ENCODE peak calls at places on chromosomes 4 and X, in seven cellular contexts. One of them, this sample, is unnamed.
A peak's percentile ranks its signal among the peaks of the same experiment; 100 is the strongest.

GRCh38 chr4:164169591-164169990 is 584.3 kb upstream of the SMIM31 start:
- DNase-seq in AG09309: no peak
- DNase-seq in GM10248: no peak
- DNase-seq in fibroblast of the aortic adventitia: no peak
- DNase-seq in omental fat pad: no peak
- DNase-seq in DND-41: no peak
- DNase-seq in spleen: no peak
- DNase-seq in this sample: no peak

GRCh38 chrX:8738588-8739189 is 6.8 kb upstream of the ANOS1 start:
- DNase-seq in omental fat pad: no peak
- DNase-seq in GM10248: no peak
- DNase-seq in AG09309: no peak
- DNase-seq in fibroblast of the aortic adventitia: peak; percentile 18
- DNase-seq in spleen: no peak
- DNase-seq in DND-41: peak; percentile 24
- DNase-seq in this sample: peak; percentile 60

GRCh38 chrX:11481035-11481434 is 184.7 kb downstream of the ARHGAP6 start:
- DNase-seq in GM10248: no peak
- DNase-seq in omental fat pad: no peak
- DNase-seq in fibroblast of the aortic adventitia: peak; percentile 57
- DNase-seq in spleen: no peak
- DNase-seq in AG09309: no peak
- DNase-seq in DND-41: no peak
- DNase-seq in this sample: no peak

GRCh38 chr4:33369366-33369899 is 2649.3 kb downstream of the PCDH7 start:
- DNase-seq in spleen: no peak
- DNase-seq in DND-41: no peak
- DNase-seq in AG09309: peak; percentile 31
- DNase-seq in fibroblast of the aortic adventitia: peak; percentile 66
- DNase-seq in GM10248: no peak
- DNase-seq in omental fat pad: no peak
- DNase-seq in this sample: no peak

GRCh38 chr4:100240008-100240407 is 49.7 kb upstream of the DDIT4L start:
- DNase-seq in fibroblast of the aortic adventitia: peak; percentile 12
- DNase-seq in GM10248: no peak
- DNase-seq in omental fat pad: no peak
- DNase-seq in AG09309: no peak
- DNase-seq in DND-41: peak; percentile 40
- DNase-seq in spleen: no peak
- DNase-seq in this sample: no peak

GRCh38 chrX:150967786-150968185 is 15.3 kb upstream of the HMGB3 start:
- DNase-seq in AG09309: no peak
- DNase-seq in GM10248: no peak
- DNase-seq in omental fat pad: no peak
- DNase-seq in spleen: no peak
- DNase-seq in fibroblast of the aortic adventitia: no peak
- DNase-seq in DND-41: no peak
- DNase-seq in this sample: no peak

GRCh38 chr4:149371021-149371420 is 444.6 kb downstream of the IQCM start:
- DNase-seq in GM10248: peak; percentile 16
- DNase-seq in DND-41: no peak
- DNase-seq in fibroblast of the aortic adventitia: peak; percentile 78
- DNase-seq in AG09309: peak; percentile 53
- DNase-seq in omental fat pad: no peak
- DNase-seq in spleen: no peak
- DNase-seq in this sample: no peak

GRCh38 chr4:120132935-120133334 is 66.3 kb upstream of the MAD2L1 start:
- DNase-seq in spleen: no peak
- DNase-seq in omental fat pad: no peak
- DNase-seq in DND-41: no peak
- DNase-seq in fibroblast of the aortic adventitia: peak; percentile 6
- DNase-seq in GM10248: no peak
- DNase-seq in AG09309: no peak
- DNase-seq in this sample: no peak

GRCh38 chr4:118281611-118282442 is 71.0 kb downstream of the PRSS12 start:
- DNase-seq in DND-41: no peak
- DNase-seq in spleen: peak; percentile 72
- DNase-seq in fibroblast of the aortic adventitia: peak; percentile 49
- DNase-seq in GM10248: no peak
- DNase-seq in omental fat pad: no peak
- DNase-seq in AG09309: no peak
- DNase-seq in this sample: no peak

DNA sequence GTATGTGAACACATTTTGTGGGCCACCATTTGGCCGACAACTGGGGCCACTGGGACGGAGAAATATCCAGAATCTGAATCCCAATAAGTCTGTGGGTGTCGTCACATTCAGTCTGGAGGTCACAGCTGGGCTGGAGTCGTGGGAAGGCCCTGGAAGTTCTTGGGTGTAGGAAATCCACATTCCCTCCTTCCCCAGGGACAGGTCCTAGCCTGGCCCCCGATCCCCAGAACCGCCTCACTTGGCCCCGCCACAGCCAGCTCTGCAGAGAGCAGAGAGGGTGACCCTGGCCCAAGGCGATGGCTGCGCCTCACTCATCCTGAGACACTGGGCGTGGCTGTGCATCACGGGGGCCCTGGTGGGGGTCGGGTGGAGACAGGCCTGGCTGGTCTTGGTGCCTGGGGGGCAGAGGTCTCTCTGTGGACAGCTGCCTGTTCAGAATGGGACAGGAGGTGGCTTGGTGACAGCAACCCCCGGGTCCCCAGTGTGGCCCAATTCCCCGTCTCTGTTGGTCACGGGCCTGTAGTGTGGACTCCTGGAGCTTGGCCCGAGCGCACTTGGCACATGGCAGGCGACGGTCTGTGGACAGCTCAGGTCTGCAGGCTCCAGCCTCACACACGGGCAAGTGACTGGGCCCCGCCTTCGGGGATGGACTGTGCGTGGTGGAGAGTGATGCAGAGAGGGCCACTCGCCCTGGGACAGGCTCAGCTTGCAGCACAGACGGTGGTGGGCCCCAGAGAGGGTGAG is 16.4 kb downstream of the DOK7 start:
- DNase-seq in fibroblast of the aortic adventitia: no peak
- DNase-seq in DND-41: no peak
- DNase-seq in spleen: no peak
- DNase-seq in omental fat pad: no peak
- DNase-seq in GM10248: no peak
- DNase-seq in AG09309: no peak
- DNase-seq in this sample: no peak
- TF ChIP-seq CTCF in fibroblast of the aortic adventitia: no peak
- TF ChIP-seq CTCF in DND-41: no peak
- TF ChIP-seq CTCF in spleen: no peak
- TF ChIP-seq CTCF in omental fat pad: no peak
- TF ChIP-seq CTCF in GM10248: no peak
- TF ChIP-seq CTCF in AG09309: no peak
- TF ChIP-seq CTCF in this sample: no peak

GRCh38 chrX:40005290-40006011 is 92.3 kb downstream of the BCOR start:
- DNase-seq in omental fat pad: no peak
- DNase-seq in spleen: peak; percentile 72
- DNase-seq in GM10248: no peak
- DNase-seq in DND-41: no peak
- DNase-seq in fibroblast of the aortic adventitia: no peak
- DNase-seq in AG09309: no peak
- DNase-seq in this sample: no peak
- TF ChIP-seq CTCF in omental fat pad: no peak
- TF ChIP-seq CTCF in spleen: no peak
- TF ChIP-seq CTCF in GM10248: no peak
- TF ChIP-seq CTCF in DND-41: no peak
- TF ChIP-seq CTCF in fibroblast of the aortic adventitia: no peak
- TF ChIP-seq CTCF in AG09309: no peak
- TF ChIP-seq CTCF in this sample: no peak

GRCh38 chrX:123454712-123455431 is 270.8 kb downstream of the GRIA3 start:
- DNase-seq in spleen: no peak
- DNase-seq in omental fat pad: no peak
- DNase-seq in GM10248: no peak
- DNase-seq in AG09309: no peak
- DNase-seq in fibroblast of the aortic adventitia: peak; percentile 6
- DNase-seq in DND-41: no peak
- DNase-seq in this sample: no peak

GRCh38 chrX:123455693-123456092 is 271.6 kb downstream of the GRIA3 start:
- DNase-seq in spleen: no peak
- DNase-seq in omental fat pad: no peak
- DNase-seq in GM10248: no peak
- DNase-seq in DND-41: no peak
- DNase-seq in fibroblast of the aortic adventitia: no peak
- DNase-seq in AG09309: no peak
- DNase-seq in this sample: no peak

DNA sequence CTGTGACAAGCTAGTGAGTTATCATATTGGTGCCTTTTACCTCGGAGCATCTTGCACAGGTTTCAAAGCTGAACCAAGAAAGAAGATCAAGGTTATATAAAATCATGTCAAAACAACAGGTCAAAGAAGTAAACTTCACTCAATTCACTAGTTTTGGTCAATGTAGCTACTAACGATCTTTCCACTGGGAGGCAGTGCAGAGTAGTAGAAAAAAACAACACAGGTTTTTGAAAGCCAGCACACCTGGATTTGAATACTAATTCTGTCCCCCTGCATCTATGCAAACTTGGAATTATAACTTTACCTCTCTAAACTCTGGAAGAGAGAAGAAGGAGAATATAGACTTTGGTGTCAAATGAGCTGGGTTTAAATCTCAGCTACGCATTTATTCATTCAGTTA is 266.1 kb downstream of the GRIA3 start:
- DNase-seq in AG09309: no peak
- DNase-seq in spleen: no peak
- DNase-seq in omental fat pad: no peak
- DNase-seq in GM10248: peak; percentile 3
- DNase-seq in fibroblast of the aortic adventitia: peak; percentile 8
- DNase-seq in DND-41: no peak
- DNase-seq in this sample: peak; percentile 1
- TF ChIP-seq CTCF in AG09309: peak; percentile 22
- TF ChIP-seq CTCF in spleen: no peak
- TF ChIP-seq CTCF in omental fat pad: no peak
- TF ChIP-seq CTCF in GM10248: peak; percentile 25
- TF ChIP-seq CTCF in fibroblast of the aortic adventitia: peak; percentile 43
- TF ChIP-seq CTCF in DND-41: peak; percentile 46
- TF ChIP-seq CTCF in this sample: no peak

DNA sequence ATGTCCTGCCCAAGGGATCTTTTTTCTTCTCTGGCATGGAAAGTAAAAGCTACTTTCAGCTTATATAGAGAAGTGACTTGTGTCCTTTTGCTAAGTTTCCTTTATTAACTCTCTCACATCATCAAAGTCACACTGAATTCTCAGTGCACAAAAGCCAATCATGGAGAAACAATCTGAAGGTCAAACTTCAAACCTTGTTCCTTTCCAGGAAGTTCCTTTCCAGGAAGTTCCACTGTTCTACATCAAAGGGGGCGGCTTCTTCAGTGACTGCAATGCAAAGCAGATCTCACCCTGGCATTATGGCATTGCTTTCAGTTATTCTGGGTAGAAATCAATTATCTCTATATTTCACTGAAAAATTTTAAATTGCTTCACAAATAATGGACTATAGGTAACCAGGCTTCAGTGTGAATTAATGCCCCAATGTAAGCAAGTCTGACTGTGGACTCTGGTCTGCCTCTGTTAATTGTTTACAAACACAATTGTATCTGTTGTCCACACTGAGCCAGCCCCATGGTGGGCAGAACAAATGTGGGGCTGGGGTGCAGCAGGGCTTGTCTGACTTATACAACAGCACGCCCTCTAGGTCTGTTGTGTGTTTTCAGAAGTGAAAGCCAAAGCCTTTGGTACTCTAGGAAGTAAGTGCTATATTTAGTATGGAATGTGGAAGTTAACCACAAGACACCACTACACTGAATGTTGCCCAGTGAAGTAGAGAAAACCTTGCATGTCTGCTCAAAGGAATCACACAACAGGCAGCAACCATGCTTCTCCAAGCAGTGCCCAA is 98.8 kb downstream of the CDS1 start:
- DNase-seq in AG09309: peak; percentile 45
- DNase-seq in DND-41: peak; percentile 36
- DNase-seq in omental fat pad: no peak
- DNase-seq in fibroblast of the aortic adventitia: peak; percentile 72
- DNase-seq in GM10248: no peak
- DNase-seq in spleen: no peak
- DNase-seq in this sample: peak; percentile 34
- TF ChIP-seq CTCF in AG09309: peak; percentile 4
- TF ChIP-seq CTCF in DND-41: no peak
- TF ChIP-seq CTCF in omental fat pad: no peak
- TF ChIP-seq CTCF in fibroblast of the aortic adventitia: peak; percentile 8
- TF ChIP-seq CTCF in GM10248: no peak
- TF ChIP-seq CTCF in spleen: no peak
- TF ChIP-seq CTCF in this sample: no peak

GRCh38 chrX:46376246-46376885 is 168.9 kb downstream of the ZNF674 start:
- DNase-seq in AG09309: peak; percentile 25
- DNase-seq in GM10248: peak; percentile 13
- DNase-seq in fibroblast of the aortic adventitia: peak; percentile 71
- DNase-seq in omental fat pad: no peak
- DNase-seq in spleen: no peak
- DNase-seq in DND-41: peak; percentile 47
- DNase-seq in this sample: peak; percentile 46
- TF ChIP-seq CTCF in AG09309: peak; percentile 53
- TF ChIP-seq CTCF in GM10248: no peak
- TF ChIP-seq CTCF in fibroblast of the aortic adventitia: peak; percentile 41
- TF ChIP-seq CTCF in omental fat pad: no peak
- TF ChIP-seq CTCF in spleen: no peak
- TF ChIP-seq CTCF in DND-41: peak; percentile 61
- TF ChIP-seq CTCF in this sample: peak; percentile 34

GRCh38 chr4:170476351-170476750 is 386.6 kb upstream of the AADAT start:
- DNase-seq in fibroblast of the aortic adventitia: no peak
- DNase-seq in AG09309: no peak
- DNase-seq in spleen: no peak
- DNase-seq in DND-41: no peak
- DNase-seq in omental fat pad: no peak
- DNase-seq in GM10248: no peak
- DNase-seq in this sample: no peak
- TF ChIP-seq CTCF in fibroblast of the aortic adventitia: no peak
- TF ChIP-seq CTCF in AG09309: no peak
- TF ChIP-seq CTCF in spleen: no peak
- TF ChIP-seq CTCF in DND-41: no peak
- TF ChIP-seq CTCF in omental fat pad: no peak
- TF ChIP-seq CTCF in GM10248: no peak
- TF ChIP-seq CTCF in this sample: no peak

GRCh38 chr4:186134254-186134653 is 29.8 kb downstream of the FAM149A start:
- DNase-seq in GM10248: peak; percentile 77
- DNase-seq in DND-41: no peak
- DNase-seq in AG09309: no peak
- DNase-seq in omental fat pad: no peak
- DNase-seq in fibroblast of the aortic adventitia: no peak
- DNase-seq in spleen: no peak
- DNase-seq in this sample: no peak

GRCh38 chr4:186132577-186133277 is 28.2 kb downstream of the FAM149A start:
- DNase-seq in AG09309: no peak
- DNase-seq in spleen: no peak
- DNase-seq in GM10248: no peak
- DNase-seq in omental fat pad: no peak
- DNase-seq in DND-41: no peak
- DNase-seq in fibroblast of the aortic adventitia: peak; percentile 24
- DNase-seq in this sample: peak; percentile 17

GRCh38 chr4:186131935-186132334 is 27.4 kb downstream of the FAM149A start:
- DNase-seq in GM10248: no peak
- DNase-seq in fibroblast of the aortic adventitia: no peak
- DNase-seq in DND-41: no peak
- DNase-seq in AG09309: no peak
- DNase-seq in omental fat pad: no peak
- DNase-seq in spleen: no peak
- DNase-seq in this sample: no peak

GRCh38 chr4:186137193-186137792 is 32.8 kb downstream of the FAM149A start:
- DNase-seq in fibroblast of the aortic adventitia: peak; percentile 55
- DNase-seq in DND-41: no peak
- DNase-seq in GM10248: no peak
- DNase-seq in omental fat pad: no peak
- DNase-seq in AG09309: no peak
- DNase-seq in spleen: no peak
- DNase-seq in this sample: no peak
- TF ChIP-seq CTCF in fibroblast of the aortic adventitia: peak; percentile 72
- TF ChIP-seq CTCF in DND-41: peak; percentile 62
- TF ChIP-seq CTCF in GM10248: peak; percentile 68
- TF ChIP-seq CTCF in omental fat pad: no peak
- TF ChIP-seq CTCF in AG09309: peak; percentile 56
- TF ChIP-seq CTCF in spleen: peak; percentile 42
- TF ChIP-seq CTCF in this sample: peak; percentile 74

This sample was measured in activated CD8-positive, alpha-beta T cell treated with anti-CD3 and anti-CD28 coated beads for 36 hours.